ENCODE peak calls at places on chromosome 22, in nine cellular contexts. X is HepG2, D is A549, N is ovary, G is esophagus muscularis mucosa, J is transverse colon, R is GM12878, H is stomach, I is suprapubic skin. C is an unnamed sample.

GRCh38 chr22:27800250-27801131 is 1.1 kb downstream of the MN1 start:
- DNase-seq in N (peak), D (no peak), J (no peak), H (no peak), X (no peak), R (no peak), G (no peak), I (no peak), C (no peak)

GRCh38 chr22:29306175-29306829 is at the start of gene GAS2L1:
- DNase-seq in R (no peak), N (peak), J (peak), G (no peak), X (peak), D (peak), I (peak), H (peak), C (peak)

GRCh38 chr22:21734540-21735197 is 925 bp downstream of the YPEL1 start:
- DNase-seq in I (no peak), H (no peak), G (no peak), J (no peak), N (no peak), X (no peak), R (no peak), D (no peak), C (no peak)

GRCh38 chr22:20186183-20186870 is 35.5 kb upstream of the CCDC188 start:
- DNase-seq in X (peak), D (peak), N (no peak), H (no peak), G (no peak), R (no peak), I (no peak), J (no peak), C (no peak)

GRCh38 chr22:40602231-40602630 is 34.3 kb downstream of the MRTFA start:
- DNase-seq in I (no peak), G (no peak), R (no peak), D (no peak), X (no peak), N (no peak), H (no peak), J (no peak), C (no peak)

GRCh38 chr22:29133603-29134133 is 60.8 kb downstream of the KREMEN1 start:
- DNase-seq in X (no peak), G (no peak), N (no peak), I (no peak), J (no peak), H (no peak), D (no peak), R (no peak), C (no peak)

GRCh38 chr22:20524004-20524481 is 16.6 kb downstream of the MED15 start:
- DNase-seq in J (no peak), R (peak), H (no peak), X (peak), D (no peak), G (no peak), N (no peak), I (no peak), C (no peak)

GRCh38 chr22:25837288-25837900 is 95.4 kb downstream of the MYO18B start:
- DNase-seq in G (no peak), H (no peak), J (no peak), D (no peak), X (no peak), N (no peak), I (no peak), R (no peak), C (no peak)

GRCh38 chr22:29251265-29251664 is 16.5 kb downstream of the RHBDD3 start:
- DNase-seq in H (peak), R (no peak), J (no peak), X (no peak), N (no peak), I (no peak), D (no peak), G (peak), C (no peak)

GRCh38 chr22:25120093-25120561 is 79.5 kb upstream of the CRYBB3 start:
- DNase-seq in R (no peak), J (peak), D (peak), I (no peak), N (no peak), X (peak), H (peak), G (no peak), C (no peak)

GRCh38 chr22:21450320-21450831 is 16.8 kb upstream of the TMEM191C start:
- DNase-seq in R (no peak), D (no peak), I (peak), H (peak), G (no peak), X (no peak), J (no peak), N (peak), C (no peak)

GRCh38 chr22:17313591-17313990 is 55.7 kb upstream of the CECR2 start:
- DNase-seq in X (no peak), N (no peak), R (no peak), I (no peak), G (no peak), H (peak), J (no peak), D (no peak), C (no peak)

GRCh38 chr22:25403284-25403606 is 161.2 kb upstream of the GRK3 start:
- DNase-seq in J (no peak), H (no peak), G (no peak), X (no peak), N (no peak), D (no peak), I (no peak), R (no peak), C (no peak)

GRCh38 chr22:26170795-26171194 is 1.5 kb downstream of the SEZ6L start:
- DNase-seq in X (no peak), I (no peak), D (no peak), G (no peak), J (no peak), R (no peak), H (no peak), N (peak), C (no peak)

GRCh38 chr22:42919199-42919598 is 62.1 kb upstream of the ARFGAP3 start:
- DNase-seq in H (no peak), N (peak), R (no peak), G (no peak), I (no peak), D (peak), J (no peak), X (peak), C (no peak)

GRCh38 chr22:24474221-24474620 is 20.9 kb upstream of the UPB1 start:
- DNase-seq in N (no peak), X (peak), I (no peak), G (no peak), H (no peak), R (no peak), D (peak), J (no peak), C (no peak)

GRCh38 chr22:38843716-38844660 is at the start of gene NPTXR:
- DNase-seq in I (no peak), R (no peak), G (no peak), X (peak), N (peak), J (peak), D (peak), H (peak), C (no peak)

GRCh38 chr22:43376765-43377485 is 33.8 kb upstream of the SCUBE1 start:
- DNase-seq in H (peak), X (no peak), J (peak), R (peak), D (no peak), N (peak), G (no peak), I (peak), C (no peak)

GRCh38 chr22:21766933-21767462 is 31.4 kb upstream of the YPEL1 start:
- DNase-seq in D (no peak), N (no peak), R (no peak), I (no peak), G (no peak), X (no peak), J (peak), H (peak), C (no peak)

GRCh38 chr22:36377022-36377631 is 10.6 kb downstream of the MYH9 start:
- DNase-seq in G (no peak), D (no peak), I (no peak), H (no peak), R (no peak), N (no peak), X (no peak), J (no peak), C (no peak)

GRCh38 chr22:44181033-44181911 is 547 bp downstream of the PARVG start:
- DNase-seq in H (peak), I (no peak), G (no peak), X (no peak), R (no peak), J (peak), N (no peak), D (no peak), C (no peak)

GRCh38 chr22:30435674-30436126 is 10.1 kb downstream of the MTFP1 start:
- DNase-seq in G (no peak), H (peak), D (no peak), R (no peak), X (no peak), J (peak), I (no peak), N (no peak), C (no peak)

GRCh38 chr22:17264321-17265052 is 45.3 kb upstream of the ADA2 start:
- DNase-seq in I (no peak), N (peak), D (no peak), X (no peak), J (no peak), H (no peak), G (no peak), R (no peak), C (no peak)

GRCh38 chr22:19933328-19934241 is 8.0 kb upstream of the COMT start:
- DNase-seq in G (no peak), R (no peak), D (no peak), I (no peak), N (no peak), X (no peak), J (no peak), H (no peak), C (no peak)

GRCh38 chr22:28582806-28583205 is 96.8 kb downstream of the TTC28 start:
- DNase-seq in I (no peak), D (no peak), H (no peak), G (no peak), J (no peak), X (no peak), R (no peak), N (no peak), C (no peak)

GRCh38 chr22:19463491-19464469 is 15.2 kb downstream of the UFD1 start:
- DNase-seq in J (no peak), N (no peak), I (no peak), G (no peak), X (no peak), D (no peak), R (no peak), H (no peak), C (no peak)

GRCh38 chr22:30472994-30473720 is 1.3 kb upstream of the SEC14L3 start:
- DNase-seq in X (no peak), G (no peak), I (no peak), J (no peak), D (no peak), N (no peak), R (no peak), H (no peak), C (no peak)

GRCh38 chr22:43474161-43475101 is 62.6 kb downstream of the MPPED1 start:
- DNase-seq in H (no peak), I (no peak), R (no peak), N (no peak), J (no peak), G (no peak), D (no peak), X (peak), C (no peak)

GRCh38 chr22:32541481-32541880 is 66.9 kb downstream of the FBXO7 start:
- DNase-seq in J (no peak), X (no peak), H (no peak), R (no peak), D (no peak), N (no peak), G (no peak), I (no peak), C (no peak)

GRCh38 chr22:32802291-32802826 is 854 bp downstream of the TIMP3 start:
- DNase-seq in R (no peak), H (no peak), I (no peak), N (no peak), J (no peak), X (no peak), D (no peak), G (no peak), C (no peak)

GRCh38 chr22:27270818-27271510 is 530.6 kb downstream of the MN1 start:
- DNase-seq in J (no peak), H (no peak), N (peak), G (no peak), X (no peak), I (no peak), D (no peak), R (no peak), C (no peak)

GRCh38 chr22:16717699-16718558 is 107.3 kb downstream of the XKR3 start:
- DNase-seq in H (no peak), R (no peak), N (no peak), J (no peak), I (no peak), G (no peak), X (no peak), D (no peak), C (no peak)

GRCh38 chr22:24550028-24550901 is 4.7 kb downstream of the GUCD1 start:
- DNase-seq in J (peak), N (no peak), H (peak), G (no peak), I (no peak), R (no peak), X (peak), D (peak), C (no peak)

GRCh38 chr22:35997438-35997837 is 31.2 kb downstream of the RBFOX2 start:
- DNase-seq in G (no peak), D (no peak), I (no peak), N (no peak), H (no peak), X (no peak), R (no peak), J (no peak), C (no peak)

GRCh38 chr22:30868663-30869385 is 99.8 kb downstream of the MORC2 start:
- DNase-seq in X (no peak), D (no peak), N (peak), I (peak), R (no peak), H (no peak), G (no peak), J (peak), C (no peak)

GRCh38 chr22:24333301-24333700 is 62.7 kb downstream of the SPECC1L start:
- DNase-seq in N (no peak), I (no peak), J (no peak), R (no peak), X (no peak), G (no peak), H (no peak), D (no peak), C (no peak)

GRCh38 chr22:41641854-41642253 is 20.8 kb downstream of the XRCC6 start:
- DNase-seq in R (no peak), N (no peak), I (no peak), X (no peak), D (no peak), G (no peak), J (no peak), H (no peak), C (no peak)

GRCh38 chr22:41642711-41643110 is 21.6 kb downstream of the XRCC6 start:
- DNase-seq in N (no peak), D (no peak), J (no peak), R (no peak), I (no peak), G (no peak), H (no peak), X (no peak), C (no peak)

GRCh38 chr22:41636467-41636866 is 15.4 kb downstream of the XRCC6 start:
- DNase-seq in R (no peak), H (no peak), I (no peak), G (no peak), D (peak), N (no peak), J (no peak), X (no peak), C (no peak)

GRCh38 chr22:41638124-41638523 is 17.0 kb downstream of the XRCC6 start:
- DNase-seq in N (no peak), H (no peak), X (no peak), G (no peak), R (no peak), J (no peak), I (no peak), D (peak), C (no peak)

GRCh38 chr22:41638748-41639147 is 17.7 kb downstream of the XRCC6 start:
- DNase-seq in X (no peak), R (no peak), N (no peak), H (no peak), I (no peak), J (no peak), G (no peak), D (peak), C (no peak)
- TF ChIP-seq CTCF in X (no peak), R (no peak), N (no peak), H (no peak), I (no peak), J (no peak), G (no peak), D (no peak), C (no peak)

GRCh38 chr22:49623176-49623575 is 204.5 kb downstream of the BRD1 start:
- DNase-seq in H (no peak), R (no peak), G (no peak), D (no peak), X (no peak), J (no peak), N (no peak), I (no peak), C (no peak)
- TF ChIP-seq EP300 in H (no peak), R (no peak), G (no peak), D (no peak), X (no peak), J (no peak), N (no peak), I (no peak), C (no peak)

DNA sequence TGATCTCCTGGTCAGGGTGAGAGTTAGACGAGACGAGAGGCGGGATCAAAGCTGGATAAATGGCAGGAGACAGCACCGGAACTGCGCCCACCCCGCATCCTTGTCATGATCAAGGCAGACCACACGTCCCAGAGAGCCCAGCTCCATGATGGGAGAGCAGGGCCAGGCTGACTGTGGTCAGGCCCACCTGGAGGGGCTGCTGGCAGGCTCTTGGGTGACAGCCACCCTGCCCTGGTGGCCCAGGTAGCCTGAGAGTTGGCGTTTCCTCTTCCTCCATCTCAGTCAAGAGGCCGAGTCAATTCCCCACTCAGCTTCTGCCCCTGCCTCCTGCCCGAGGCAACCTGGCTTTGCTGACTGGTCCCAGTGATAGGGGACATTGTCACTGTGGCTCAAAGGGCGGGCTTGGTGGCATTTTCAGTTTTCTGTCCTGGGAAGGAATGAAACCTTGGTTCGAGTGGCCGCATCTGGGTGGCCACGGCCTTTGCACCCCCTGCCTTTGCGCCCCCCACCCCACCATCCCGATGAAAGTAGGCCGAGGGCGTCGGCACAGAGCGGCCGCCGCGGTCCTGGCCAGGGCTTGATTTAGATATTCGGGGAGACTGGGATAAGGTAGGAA is 60.8 kb upstream of the PPARA start:
- DNase-seq in I (peak), N (peak), D (no peak), J (peak), G (no peak), X (no peak), H (peak), R (no peak), C (no peak)
- H3K4me3 ChIP-seq in I (peak), N (peak), D (no peak), J (no peak), G (peak), X (no peak), H (peak), R (no peak), C (peak)

DNA sequence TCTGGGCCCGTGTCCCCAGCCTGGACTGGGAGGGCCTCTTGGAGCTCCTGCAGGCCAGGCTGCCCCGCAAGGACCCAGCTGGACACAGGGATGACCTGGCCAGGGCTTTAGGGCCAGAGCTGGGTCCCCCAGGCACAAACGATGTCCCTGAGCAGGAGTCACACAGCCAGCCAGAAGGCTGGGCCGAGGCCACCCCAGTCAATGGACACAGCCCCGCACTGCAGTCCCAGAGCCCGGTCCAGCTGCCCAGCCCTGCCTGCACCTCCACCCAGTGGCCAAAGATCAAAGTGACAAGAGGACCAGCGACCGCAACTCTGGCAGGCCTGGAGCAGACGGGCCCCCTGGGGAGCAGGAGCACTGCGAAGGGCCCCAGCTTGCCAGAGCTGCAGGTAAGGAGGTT is 38.2 kb downstream of the TRIOBP start:
- DNase-seq in D (peak), X (peak), R (no peak), N (peak), G (no peak), I (no peak), H (peak), J (no peak), C (peak)
- TF ChIP-seq CTCF in D (peak), X (peak), R (no peak), N (no peak), G (peak), I (no peak), H (peak), J (peak), C (peak)